ENCODE peak calls at places on chromosomes 4 and X, in four cellular contexts. One of them, this sample, is unnamed.
A peak's percentile ranks its signal among the peaks of the same experiment; 100 is the strongest.

GRCh38 chrX:53356186-53356585 is 66.3 kb downstream of the SMC1A start:
- DNase-seq in K562: peak; percentile 69
- DNase-seq in endothelial cell of umbilical vein: no peak
- DNase-seq in GM12878: no peak
- DNase-seq in this sample: no peak

GRCh38 chr4:154958621-154959358 is 177.7 kb downstream of the RBM46 start:
- DNase-seq in endothelial cell of umbilical vein: no peak
- DNase-seq in GM12878: no peak
- DNase-seq in K562: no peak
- DNase-seq in this sample: no peak

GRCh38 chr4:55609393-55609821 is 17.4 kb upstream of the PDCL2 start:
- DNase-seq in endothelial cell of umbilical vein: no peak
- DNase-seq in GM12878: no peak
- DNase-seq in K562: no peak
- DNase-seq in this sample: peak; percentile 2

GRCh38 chr4:165394275-165394674 is 15.5 kb downstream of the CPE start:
- DNase-seq in GM12878: no peak
- DNase-seq in endothelial cell of umbilical vein: peak; percentile 9
- DNase-seq in K562: no peak
- DNase-seq in this sample: peak; percentile 27

GRCh38 chr4:66855956-66856355 is 689.3 kb downstream of the CENPC start:
- DNase-seq in GM12878: no peak
- DNase-seq in endothelial cell of umbilical vein: no peak
- DNase-seq in K562: no peak
- DNase-seq in this sample: no peak

GRCh38 chr4:166816901-166817300 is 417.4 kb downstream of the SPOCK3 start:
- DNase-seq in endothelial cell of umbilical vein: no peak
- DNase-seq in K562: no peak
- DNase-seq in GM12878: no peak
- DNase-seq in this sample: no peak

GRCh38 chrX:140500427-140500826 is 4.4 kb downstream of the SOX3 start:
- DNase-seq in endothelial cell of umbilical vein: no peak
- DNase-seq in GM12878: no peak
- DNase-seq in K562: no peak
- DNase-seq in this sample: no peak

GRCh38 chrX:13087322-13088154 is 43.1 kb upstream of the FAM9C start:
- DNase-seq in K562: no peak
- DNase-seq in endothelial cell of umbilical vein: peak; percentile 52
- DNase-seq in GM12878: peak; percentile 99
- DNase-seq in this sample: peak; percentile 70

GRCh38 chr4:62288803-62289541 is 1088.8 kb downstream of the ADGRL3 start:
- DNase-seq in endothelial cell of umbilical vein: no peak
- DNase-seq in K562: no peak
- DNase-seq in GM12878: no peak
- DNase-seq in this sample: no peak

GRCh38 chr4:156941940-156942548 is 29.6 kb downstream of the PDGFC start:
- DNase-seq in endothelial cell of umbilical vein: peak; percentile 88
- DNase-seq in K562: no peak
- DNase-seq in GM12878: no peak
- DNase-seq in this sample: peak; percentile 97

GRCh38 chr4:6369924-6370645 is 100.4 kb downstream of the WFS1 start:
- DNase-seq in GM12878: no peak
- DNase-seq in endothelial cell of umbilical vein: no peak
- DNase-seq in K562: peak; percentile 35
- DNase-seq in this sample: no peak

GRCh38 chrX:107552976-107553375 is 75.3 kb upstream of the PRPS1 start:
- DNase-seq in endothelial cell of umbilical vein: no peak
- DNase-seq in GM12878: no peak
- DNase-seq in K562: no peak
- DNase-seq in this sample: no peak

GRCh38 chrX:35150642-35151239 is 208.1 kb downstream of the FAM47B start:
- DNase-seq in K562: no peak
- DNase-seq in GM12878: no peak
- DNase-seq in endothelial cell of umbilical vein: no peak
- DNase-seq in this sample: no peak

GRCh38 chr4:6688879-6689505 is 4.7 kb upstream of the S100P start:
- DNase-seq in GM12878: no peak
- DNase-seq in endothelial cell of umbilical vein: peak; percentile 39
- DNase-seq in K562: peak; percentile 73
- DNase-seq in this sample: peak; percentile 94

GRCh38 chr4:139419388-139419914 is 34.5 kb upstream of the RAB33B start:
- DNase-seq in K562: no peak
- DNase-seq in GM12878: no peak
- DNase-seq in endothelial cell of umbilical vein: peak; percentile 99
- DNase-seq in this sample: peak; percentile 86

GRCh38 chr4:46254788-46255187 is 130.9 kb upstream of the GABRG1 start:
- DNase-seq in GM12878: no peak
- DNase-seq in K562: no peak
- DNase-seq in endothelial cell of umbilical vein: no peak
- DNase-seq in this sample: peak; percentile 38

GRCh38 chrX:24838624-24839023 is 144.9 kb downstream of the POLA1 start:
- DNase-seq in endothelial cell of umbilical vein: peak; percentile 42
- DNase-seq in K562: no peak
- DNase-seq in GM12878: peak; percentile 1
- DNase-seq in this sample: peak; percentile 50

GRCh38 chr4:26289421-26289820 is 31.4 kb upstream of the RBPJ start:
- DNase-seq in endothelial cell of umbilical vein: no peak
- DNase-seq in GM12878: no peak
- DNase-seq in K562: no peak
- DNase-seq in this sample: no peak

GRCh38 chr4:41882622-41883347 is 52.4 kb upstream of the TMEM33 start:
- DNase-seq in GM12878: no peak
- DNase-seq in endothelial cell of umbilical vein: peak; percentile 35
- DNase-seq in K562: peak; percentile 79
- DNase-seq in this sample: peak; percentile 23

GRCh38 chrX:132834741-132835140 is 123.7 kb downstream of the HS6ST2 start:
- DNase-seq in K562: no peak
- DNase-seq in endothelial cell of umbilical vein: no peak
- DNase-seq in GM12878: no peak
- DNase-seq in this sample: no peak

DNA sequence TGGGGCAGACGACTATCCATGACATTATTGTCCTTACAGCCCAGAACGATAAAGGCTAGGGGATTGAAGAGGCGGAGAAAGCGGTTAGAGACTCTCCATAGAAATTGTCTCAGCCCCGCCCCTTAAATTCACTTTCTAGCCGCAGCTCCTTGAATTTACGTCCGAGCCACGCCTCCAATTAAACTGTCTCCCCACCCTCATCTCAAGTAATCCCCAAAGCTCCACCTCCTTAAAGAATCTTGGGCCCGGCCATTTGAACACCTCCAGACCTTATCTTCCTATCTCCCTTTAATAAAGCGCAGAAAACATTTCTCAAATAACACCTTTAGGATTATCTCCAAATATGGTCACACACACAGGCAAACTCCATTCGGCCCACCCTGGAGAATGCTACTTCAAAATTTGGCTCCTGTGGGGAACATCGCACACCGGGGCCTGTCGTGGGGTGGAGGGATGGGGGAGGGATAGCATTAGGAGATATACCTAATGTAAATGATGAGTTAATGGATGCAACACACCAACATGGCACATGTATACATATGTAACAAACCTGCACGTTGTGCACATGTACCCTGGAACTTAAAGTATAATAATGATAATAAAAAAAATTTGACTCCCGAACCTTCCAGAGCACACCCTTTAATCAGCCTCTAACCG is 7.2 kb upstream of the MAGIX start:
- DNase-seq in GM12878: no peak
- DNase-seq in endothelial cell of umbilical vein: peak; percentile 59
- DNase-seq in K562: peak; percentile 63
- DNase-seq in this sample: peak; percentile 58
- H3K27ac ChIP-seq in GM12878: no peak overlapping the region
- H3K27ac ChIP-seq in endothelial cell of umbilical vein: peak overlapping the region; percentile 96
- H3K27ac ChIP-seq in K562: peak overlapping the region; percentile 91
- H3K27ac ChIP-seq in this sample: peak overlapping the region; percentile 66

GRCh38 chrX:1351981-1352714 is 15.6 kb downstream of the IL3RA start:
- DNase-seq in K562: no peak
- DNase-seq in GM12878: no peak
- DNase-seq in endothelial cell of umbilical vein: no peak
- DNase-seq in this sample: no peak
- TF ChIP-seq FOS in K562: no peak
- TF ChIP-seq FOS in GM12878: no peak
- TF ChIP-seq FOS in endothelial cell of umbilical vein: no peak
- TF ChIP-seq FOS in this sample: no peak

DNA sequence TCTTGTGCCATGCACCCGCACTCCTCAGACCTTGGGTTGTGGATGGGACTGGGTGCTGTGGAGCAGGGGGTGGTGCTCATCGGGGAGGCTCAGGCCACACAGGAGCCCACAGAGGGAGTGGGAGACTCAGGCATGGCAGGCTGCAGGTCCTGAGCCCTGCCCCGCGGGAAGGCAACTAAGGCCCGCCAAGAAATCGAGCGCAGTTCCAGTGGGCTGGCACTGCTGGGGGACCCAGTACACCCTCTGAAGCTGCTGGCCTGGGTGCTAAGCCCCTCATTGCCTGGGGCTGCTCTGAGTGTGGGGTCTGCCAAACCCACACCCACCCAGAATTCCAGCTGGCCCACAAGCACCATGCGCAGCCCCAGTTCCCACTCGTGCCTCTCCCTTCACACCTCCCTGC is 450.5 kb upstream of the FGF16 start:
- DNase-seq in K562: no peak
- DNase-seq in GM12878: no peak
- DNase-seq in endothelial cell of umbilical vein: no peak
- DNase-seq in this sample: no peak
- H3K27ac ChIP-seq in K562: no peak overlapping the region
- H3K27ac ChIP-seq in GM12878: no peak overlapping the region
- H3K27ac ChIP-seq in endothelial cell of umbilical vein: no peak overlapping the region
- H3K27ac ChIP-seq in this sample: no peak overlapping the region

GRCh38 chrX:41312786-41313185 is 21.2 kb upstream of the DDX3X start:
- DNase-seq in endothelial cell of umbilical vein: no peak
- DNase-seq in K562: no peak
- DNase-seq in GM12878: no peak
- DNase-seq in this sample: no peak

GRCh38 chrX:41320393-41320792 is 13.6 kb upstream of the DDX3X start:
- DNase-seq in K562: no peak
- DNase-seq in endothelial cell of umbilical vein: no peak
- DNase-seq in GM12878: no peak
- DNase-seq in this sample: no peak

GRCh38 chrX:41313419-41313818 is 20.5 kb upstream of the DDX3X start:
- DNase-seq in endothelial cell of umbilical vein: no peak
- DNase-seq in GM12878: no peak
- DNase-seq in K562: no peak
- DNase-seq in this sample: peak; percentile 94

GRCh38 chrX:41314204-41314603 is 19.8 kb upstream of the DDX3X start:
- DNase-seq in endothelial cell of umbilical vein: no peak
- DNase-seq in GM12878: no peak
- DNase-seq in K562: no peak
- DNase-seq in this sample: no peak

GRCh38 chrX:41317487-41318208 is 16.3 kb upstream of the DDX3X start:
- DNase-seq in GM12878: no peak
- DNase-seq in endothelial cell of umbilical vein: no peak
- DNase-seq in K562: no peak
- DNase-seq in this sample: no peak
- TF ChIP-seq FOS in GM12878: no peak
- TF ChIP-seq FOS in endothelial cell of umbilical vein: no peak
- TF ChIP-seq FOS in K562: no peak
- TF ChIP-seq FOS in this sample: no peak

GRCh38 chrX:15475021-15475420 is 18.1 kb downstream of the PIR start:
- DNase-seq in K562: no peak
- DNase-seq in GM12878: no peak
- DNase-seq in endothelial cell of umbilical vein: peak; percentile 68
- DNase-seq in this sample: no peak
- H3K27ac ChIP-seq in K562: no peak overlapping the region
- H3K27ac ChIP-seq in GM12878: peak overlapping the region; percentile 40
- H3K27ac ChIP-seq in endothelial cell of umbilical vein: peak overlapping the region; percentile 76
- H3K27ac ChIP-seq in this sample: no peak overlapping the region

GRCh38 chrX:119410027-119410819 is 11.1 kb downstream of the SLC25A43 start:
- DNase-seq in endothelial cell of umbilical vein: no peak
- DNase-seq in K562: no peak
- DNase-seq in GM12878: no peak
- DNase-seq in this sample: peak; percentile 69
- TF ChIP-seq FOS in endothelial cell of umbilical vein: no peak
- TF ChIP-seq FOS in K562: no peak
- TF ChIP-seq FOS in GM12878: no peak
- TF ChIP-seq FOS in this sample: no peak

DNA sequence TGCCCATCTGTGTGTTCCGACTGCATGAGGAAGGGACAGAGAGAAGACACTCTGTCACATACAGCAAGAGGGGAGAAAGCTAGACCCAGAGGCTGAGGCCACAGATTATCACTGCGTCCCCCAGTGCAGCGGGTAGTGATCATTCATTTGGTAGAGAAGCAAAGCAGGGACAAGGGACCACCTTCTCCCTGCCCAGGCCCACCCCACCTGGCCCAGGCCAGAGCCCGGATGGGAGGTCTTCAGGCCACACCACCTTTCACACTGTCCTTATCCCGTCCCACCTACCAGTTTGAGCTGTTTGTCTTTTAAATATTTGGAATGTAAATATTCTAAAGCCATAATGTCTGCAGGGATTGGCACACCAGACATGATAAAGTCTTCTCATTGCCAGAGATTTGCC is 10.6 kb downstream of the TNIP2 start:
- DNase-seq in K562: no peak
- DNase-seq in GM12878: no peak
- DNase-seq in endothelial cell of umbilical vein: no peak
- DNase-seq in this sample: no peak
- H3K27ac ChIP-seq in K562: no peak overlapping the region
- H3K27ac ChIP-seq in GM12878: peak overlapping the region; percentile 91
- H3K27ac ChIP-seq in endothelial cell of umbilical vein: peak overlapping the region; percentile 77
- H3K27ac ChIP-seq in this sample: no peak overlapping the region